ENCODE peak calls at places on chromosomes 1 and 21, in five cellular contexts. Q, R, Z, F and O are unnamed samples.

GRCh38 chr1:207815913-207816312 is 64.1 kb downstream of the CD46 start:
- DNase-seq in R (peak; percentile 63), Q (no peak), F (no peak), Z (no peak), O (no peak)

GRCh38 chr1:154423303-154423987 is 18.3 kb downstream of the IL6R start:
- DNase-seq in F (no peak), R (peak; percentile 33), Z (no peak), Q (no peak), O (no peak)

GRCh38 chr1:236123563-236123962 is 18.8 kb upstream of the GPR137B start:
- DNase-seq in R (no peak), Q (no peak), Z (no peak), F (no peak), O (no peak)

GRCh38 chr1:235511470-235512240 is 7.4 kb upstream of the B3GALNT2 start:
- DNase-seq in F (peak; percentile 44), Q (no peak), R (peak; percentile 26), Z (no peak), O (no peak)

GRCh38 chr21:33748903-33749302 is 106.6 kb downstream of the ITSN1 start:
- DNase-seq in F (peak; percentile 95), Q (no peak), Z (no peak), R (no peak), O (no peak)

GRCh38 chr1:42214447-42214871 is 49.9 kb upstream of the GUCA2A start:
- DNase-seq in Q (no peak), Z (no peak), R (peak; percentile 43), F (peak; percentile 53), O (no peak)

GRCh38 chr21:45128613-45129226 is 54.3 kb downstream of the ADARB1 start:
- DNase-seq in Q (no peak), F (peak; percentile 36), Z (peak; percentile 64), R (peak; percentile 67), O (peak; percentile 63)

GRCh38 chr1:66542811-66543767 is 9.1 kb downstream of the SGIP1 start:
- DNase-seq in Z (no peak), Q (no peak), F (peak; percentile 39), R (peak; percentile 97), O (no peak)

GRCh38 chr1:1273535-1274298 is at the start of gene UBE2J2:
- DNase-seq in Q (peak; percentile 91), F (peak; percentile 85), Z (peak; percentile 90), R (peak; percentile 89), O (peak; percentile 93)

GRCh38 chr1:91754348-91754747 is 131.6 kb downstream of the TGFBR3 start:
- DNase-seq in Q (no peak), Z (no peak), R (no peak), F (peak; percentile 55), O (no peak)

GRCh38 chr1:109928591-109929111 is 18.0 kb downstream of the CSF1 start:
- DNase-seq in Q (no peak), Z (no peak), F (peak; percentile 7), R (peak; percentile 66), O (no peak)

GRCh38 chr1:241336335-241336734 is 20.7 kb downstream of the RGS7 start:
- DNase-seq in R (no peak), F (no peak), Z (no peak), Q (no peak), O (no peak)

GRCh38 chr1:62271932-62272728 is 47.1 kb downstream of the KANK4 start:
- DNase-seq in Q (no peak), R (peak; percentile 8), F (no peak), Z (no peak), O (no peak)

GRCh38 chr1:65068202-65069011 is 79.6 kb upstream of the AK4 start:
- DNase-seq in F (peak; percentile 24), R (peak; percentile 56), Q (no peak), Z (no peak), O (no peak)

GRCh38 chr1:171257207-171258052 is 9.1 kb downstream of the FMO1 start:
- DNase-seq in Z (no peak), R (no peak), F (no peak), Q (no peak), O (no peak)

GRCh38 chr21:39754811-39755210 is 9.8 kb downstream of the IGSF5 start:
- DNase-seq in Z (no peak), R (no peak), Q (no peak), F (no peak), O (no peak)

GRCh38 chr1:101013776-101014175 is 11.8 kb downstream of the DPH5 start:
- DNase-seq in Z (no peak), R (no peak), F (no peak), Q (no peak), O (no peak)

GRCh38 chr1:217389895-217390294 is 241.0 kb downstream of the GPATCH2 start:
- DNase-seq in Z (no peak), R (no peak), F (no peak), Q (no peak), O (no peak)

GRCh38 chr1:223231581-223231980 is 88.5 kb upstream of the TLR5 start:
- DNase-seq in Q (no peak), F (no peak), Z (peak; percentile 24), R (no peak), O (peak; percentile 13)

GRCh38 chr1:46027788-46028573 is 104.4 kb downstream of the PIK3R3 start:
- DNase-seq in Z (no peak), R (no peak), F (no peak), Q (no peak), O (no peak)

GRCh38 chr1:171495444-171495843 is 10.1 kb downstream of the PRRC2C start:
- DNase-seq in R (no peak), Z (no peak), Q (no peak), F (no peak), O (no peak)

GRCh38 chr1:108884968-108885367 is 8.2 kb downstream of the GPSM2 start:
- DNase-seq in Z (no peak), F (no peak), R (no peak), Q (no peak), O (no peak)

GRCh38 chr1:20494609-20495311 is 8.8 kb upstream of the CAMK2N1 start:
- DNase-seq in F (peak; percentile 78), R (peak; percentile 90), Z (no peak), Q (no peak), O (no peak)

GRCh38 chr1:162566870-162567269 is 5.3 kb downstream of the UAP1 start:
- DNase-seq in R (no peak), Q (no peak), Z (no peak), F (no peak), O (no peak)

GRCh38 chr1:162568802-162569201 is 7.3 kb downstream of the UAP1 start:
- DNase-seq in F (no peak), Q (no peak), R (no peak), Z (no peak), O (no peak)

GRCh38 chr1:162570718-162571117 is 9.2 kb downstream of the UAP1 start:
- DNase-seq in Z (no peak), R (peak; percentile 28), Q (no peak), F (no peak), O (no peak)

GRCh38 chr1:162571696-162572095 is 10.2 kb downstream of the UAP1 start:
- DNase-seq in F (no peak), Z (no peak), Q (no peak), R (no peak), O (no peak)
- H3K4me2 ChIP-seq in F (no peak overlapping the region), Z (no peak overlapping the region), Q (no peak overlapping the region), R (no peak overlapping the region), O (no peak overlapping the region)

GRCh38 chr1:232905324-232906034 is 44.9 kb upstream of the NTPCR start:
- DNase-seq in F (peak; percentile 5), R (peak; percentile 26), Q (no peak), Z (no peak), O (no peak)
- H2BK12ac ChIP-seq in F (no peak overlapping the region), R (no peak overlapping the region), Q (no peak overlapping the region), Z (no peak overlapping the region), O (no peak overlapping the region)

DNA sequence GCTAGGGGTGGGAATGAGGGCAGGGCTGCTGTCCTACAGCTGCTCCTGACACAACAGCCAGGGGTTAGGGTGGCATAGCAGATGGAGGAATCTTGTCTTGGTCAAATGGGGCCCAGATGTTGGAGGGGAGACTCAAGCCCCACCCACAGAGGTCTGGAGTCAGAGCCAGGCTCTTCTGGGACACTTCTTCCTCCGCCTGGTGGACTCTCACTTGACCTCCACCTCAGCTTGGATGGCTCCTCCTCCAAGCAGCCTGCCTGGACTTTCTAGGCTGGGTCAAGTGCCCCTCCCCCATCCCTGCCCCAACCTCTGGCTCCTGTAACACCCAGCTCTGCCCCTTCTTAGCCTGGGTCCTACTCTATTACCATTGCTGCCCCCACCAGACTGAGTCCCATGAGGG is 35.5 kb downstream of the EPHA2 start:
- DNase-seq in Q (no peak), Z (peak; percentile 46), R (peak; percentile 18), F (no peak), O (peak; percentile 65)
- H3K4me2 ChIP-seq in Q (no peak overlapping the region), Z (no peak overlapping the region), R (no peak overlapping the region), F (no peak overlapping the region), O (no peak overlapping the region)

DNA sequence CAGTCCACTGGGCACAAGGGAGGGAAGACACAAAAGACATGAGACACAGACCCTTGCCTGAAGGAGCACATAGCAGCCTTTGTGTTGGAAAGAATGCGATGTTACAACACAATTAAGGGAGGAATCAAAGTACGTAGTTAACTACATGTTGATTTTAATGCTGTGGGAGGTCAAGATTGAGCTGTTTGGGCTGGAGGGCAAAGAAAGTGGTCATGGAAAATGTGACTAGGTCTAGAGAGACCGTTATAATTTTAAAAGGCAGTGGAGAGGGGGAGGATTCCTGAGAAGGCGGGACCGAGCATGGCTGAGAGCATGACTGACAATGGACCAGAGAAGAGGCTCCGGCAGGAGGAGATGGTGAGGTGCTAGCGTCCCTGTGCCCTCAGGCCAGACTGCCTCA is 111.8 kb upstream of the ATP1A1 start:
- DNase-seq in F (peak; percentile 5), Z (no peak), R (no peak), Q (no peak), O (peak; percentile 34)
- H2BK12ac ChIP-seq in F (no peak overlapping the region), Z (no peak overlapping the region), R (no peak overlapping the region), Q (no peak overlapping the region), O (no peak overlapping the region)